ENCODE peak calls at places on chromosome 16, in five cellular contexts. E is adrenal gland; Y is CD8-positive, alpha-beta T cell; Z is colonic mucosa; U is heart right ventricle. R is an unnamed sample.

GRCh38 chr16:10878644-10879498 is 1.9 kb downstream of the CIITA start:
- DNase-seq in E (peak; percentile 55), Y (no peak), Z (peak; percentile 67), U (no peak), R (peak; percentile 91)

GRCh38 chr16:3480901-3481695 is 14.2 kb downstream of the C16orf90 start:
- DNase-seq in E (no peak), Y (no peak), Z (no peak), U (no peak), R (no peak)

GRCh38 chr16:46632778-46633733 is 11.9 kb upstream of the SHCBP1 start:
- DNase-seq in E (no peak), Y (no peak), Z (no peak), U (no peak), R (peak; percentile 25)

GRCh38 chr16:76118344-76118743 is 158.9 kb upstream of the CNTNAP4 start:
- DNase-seq in E (no peak), Y (no peak), Z (no peak), U (no peak), R (no peak)

GRCh38 chr16:70708381-70709253 is 22.8 kb upstream of the MTSS2 start:
- DNase-seq in E (no peak), Y (no peak), Z (no peak), U (no peak), R (no peak)

GRCh38 chr16:14181371-14182050 is 110.4 kb downstream of the MRTFB start:
- DNase-seq in E (no peak), Y (no peak), Z (no peak), U (no peak), R (no peak)

GRCh38 chr16:77043076-77043475 is 147.9 kb upstream of the MON1B start:
- DNase-seq in E (peak; percentile 19), Y (no peak), Z (no peak), U (no peak), R (no peak)

GRCh38 chr16:6165330-6165984 is 1067.9 kb upstream of the EEF2KMT start:
- DNase-seq in E (no peak), Y (no peak), Z (no peak), U (no peak), R (no peak)

GRCh38 chr16:55480228-55480655 is 1.2 kb downstream of the MMP2 start:
- DNase-seq in E (peak; percentile 67), Y (no peak), Z (peak; percentile 68), U (peak; percentile 84), R (peak; percentile 70)
- H3K4me1 ChIP-seq in E (peaks cover 10% of the 10 kb centered on the region), Y (no peaks in the 10 kb centered on the region), Z (no peaks in the 10 kb centered on the region), U (no peaks in the 10 kb centered on the region), R (peaks cover 9% of the 10 kb centered on the region)

GRCh38 chr16:8686031-8686621 is 11.7 kb downstream of the ABAT start:
- DNase-seq in E (no peak), Y (no peak), Z (peak; percentile 21), U (peak; percentile 31), R (no peak)

GRCh38 chr16:8682551-8683259 is 8.3 kb downstream of the ABAT start:
- DNase-seq in E (no peak), Y (no peak), Z (no peak), U (no peak), R (no peak)

GRCh38 chr16:8685617-8686016 is 11.2 kb downstream of the ABAT start:
- DNase-seq in E (no peak), Y (no peak), Z (no peak), U (no peak), R (no peak)

GRCh38 chr16:8686879-8687278 is 12.5 kb downstream of the ABAT start:
- DNase-seq in E (no peak), Y (no peak), Z (peak; percentile 24), U (no peak), R (no peak)

GRCh38 chr16:8683640-8684039 is 9.2 kb downstream of the ABAT start:
- DNase-seq in E (no peak), Y (no peak), Z (no peak), U (no peak), R (no peak)
- TF ChIP-seq CTCF in E (no peak), Y (no peak), Z (no peak), U (no peak), R (no peak)

GRCh38 chr16:55933038-55933437 is 57.9 kb upstream of the CES5A start:
- DNase-seq in E (no peak), Y (no peak), Z (no peak), U (no peak), R (no peak)
- H3K4me1 ChIP-seq in E (no peaks in the 10 kb centered on the region), Y (no peaks in the 10 kb centered on the region), Z (no peaks in the 10 kb centered on the region), U (no peaks in the 10 kb centered on the region), R (no peaks in the 10 kb centered on the region)

GRCh38 chr16:11915644-11916523 is at the start of gene GSPT1:
- DNase-seq in E (peak; percentile 99), Y (peak; percentile 100), Z (peak; percentile 98), U (peak; percentile 100), R (peak; percentile 99)
- TF ChIP-seq CTCF in E (peak; percentile 18), Y (no peak), Z (no peak), U (no peak), R (peak; percentile 5)

GRCh38 chr16:89344314-89344828 is 126.9 kb downstream of the ZNF778 start:
- DNase-seq in E (no peak), Y (no peak), Z (no peak), U (no peak), R (no peak)

GRCh38 chr16:89341274-89341673 is 123.8 kb downstream of the ZNF778 start:
- DNase-seq in E (no peak), Y (no peak), Z (no peak), U (no peak), R (no peak)

GRCh38 chr16:89343501-89344291 is 126.2 kb downstream of the ZNF778 start:
- DNase-seq in E (no peak), Y (no peak), Z (peak; percentile 71), U (no peak), R (no peak)

GRCh38 chr16:89344846-89345577 is 127.5 kb downstream of the ZNF778 start:
- DNase-seq in E (no peak), Y (no peak), Z (no peak), U (no peak), R (no peak)

DNA sequence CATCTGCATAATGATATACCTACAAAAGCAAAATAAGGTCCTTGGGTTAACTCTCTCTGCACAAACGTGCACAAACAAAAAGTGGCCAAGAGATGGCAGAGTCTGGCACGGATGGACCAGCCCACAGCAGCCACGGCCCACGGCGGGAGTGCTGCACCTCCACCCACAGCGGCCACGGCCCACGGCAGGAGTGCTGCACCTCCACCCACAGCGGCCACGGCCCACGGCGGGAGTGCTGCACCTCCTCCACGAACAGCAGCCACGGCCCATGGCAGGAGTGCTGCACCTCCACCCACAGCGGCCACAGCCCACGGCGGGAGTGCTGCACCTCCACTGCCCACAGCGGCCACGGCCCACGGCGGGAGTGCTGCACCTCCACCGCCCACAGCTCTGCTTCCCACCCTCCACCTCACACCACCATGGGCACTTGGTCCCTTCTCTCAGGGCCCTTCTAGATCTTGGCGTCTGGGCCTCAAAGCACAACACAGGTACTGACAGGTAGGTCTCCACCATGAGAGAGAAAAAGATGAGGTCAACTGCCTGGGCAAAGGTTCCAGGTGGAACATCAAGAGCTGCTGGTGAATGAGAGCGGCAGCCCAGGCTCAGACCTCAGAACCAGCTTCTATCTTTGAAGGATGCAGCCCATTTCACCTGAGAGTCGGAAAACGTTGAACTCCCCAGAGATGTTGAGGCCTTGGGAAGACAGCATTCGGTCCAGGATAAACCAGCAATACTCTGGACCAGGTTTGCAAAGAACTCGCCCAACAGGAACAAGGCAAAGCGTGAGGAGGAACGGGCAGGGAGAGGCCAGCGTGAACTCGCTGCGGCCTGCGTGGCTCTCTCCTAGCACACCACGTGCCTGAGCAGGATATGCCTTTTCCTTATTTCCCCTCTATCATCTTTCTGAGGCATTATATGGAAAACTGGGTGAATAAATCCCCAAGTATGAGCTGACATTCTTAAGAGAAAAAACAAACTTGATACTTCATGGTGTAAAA is 124.5 kb downstream of the ZNF778 start:
- DNase-seq in E (no peak), Y (no peak), Z (no peak), U (no peak), R (no peak)
- H3K4me1 ChIP-seq in E (no peaks in the 10 kb centered on the region), Y (peaks cover 56% of the 10 kb centered on the region), Z (peaks cover 25% of the 10 kb centered on the region), U (peaks cover 25% of the 10 kb centered on the region), R (peaks cover 26% of the 10 kb centered on the region)

DNA sequence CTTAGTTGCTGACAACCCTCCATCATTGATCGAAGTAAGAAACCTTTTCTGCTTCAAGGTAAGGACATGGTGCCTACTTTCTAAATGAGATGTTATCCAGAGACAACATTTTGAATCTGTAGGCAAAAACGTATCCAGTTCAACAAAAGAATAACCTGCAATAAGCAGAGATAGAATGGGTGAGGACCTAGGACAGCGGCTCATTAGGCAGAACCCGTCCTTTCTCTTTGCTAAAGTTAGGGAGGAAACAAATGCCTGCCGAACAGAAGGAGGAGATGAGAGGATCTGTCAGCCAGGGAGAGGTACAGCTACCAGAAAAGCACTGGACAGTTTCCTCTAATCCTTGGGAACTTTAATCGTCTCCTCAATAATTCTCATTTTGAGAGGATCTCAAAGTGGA is 183.3 kb downstream of the CDH13 start:
- DNase-seq in E (no peak), Y (no peak), Z (no peak), U (no peak), R (no peak)
- TF ChIP-seq CTCF in E (no peak), Y (no peak), Z (no peak), U (no peak), R (no peak)

GRCh38 chr16:85201566-85201965 is 89.3 kb upstream of the CIBAR2 start:
- DNase-seq in E (no peak), Y (no peak), Z (no peak), U (no peak), R (no peak)
- H3K4me1 ChIP-seq in E (peaks cover 67% of the 10 kb centered on the region), Y (no peaks in the 10 kb centered on the region), Z (no peaks in the 10 kb centered on the region), U (peaks cover 17% of the 10 kb centered on the region), R (peaks cover 31% of the 10 kb centered on the region)

GRCh38 chr16:50751528-50751927 is 9.6 kb downstream of the CYLD start:
- DNase-seq in E (no peak), Y (no peak), Z (no peak), U (no peak), R (no peak)

GRCh38 chr16:50762241-50762640 is 20.4 kb downstream of the CYLD start:
- DNase-seq in E (no peak), Y (no peak), Z (no peak), U (no peak), R (no peak)

GRCh38 chr16:50761276-50761675 is 19.4 kb downstream of the CYLD start:
- DNase-seq in E (no peak), Y (no peak), Z (no peak), U (no peak), R (no peak)

GRCh38 chr16:50752481-50753235 is 10.8 kb downstream of the CYLD start:
- DNase-seq in E (no peak), Y (no peak), Z (no peak), U (no peak), R (no peak)

DNA sequence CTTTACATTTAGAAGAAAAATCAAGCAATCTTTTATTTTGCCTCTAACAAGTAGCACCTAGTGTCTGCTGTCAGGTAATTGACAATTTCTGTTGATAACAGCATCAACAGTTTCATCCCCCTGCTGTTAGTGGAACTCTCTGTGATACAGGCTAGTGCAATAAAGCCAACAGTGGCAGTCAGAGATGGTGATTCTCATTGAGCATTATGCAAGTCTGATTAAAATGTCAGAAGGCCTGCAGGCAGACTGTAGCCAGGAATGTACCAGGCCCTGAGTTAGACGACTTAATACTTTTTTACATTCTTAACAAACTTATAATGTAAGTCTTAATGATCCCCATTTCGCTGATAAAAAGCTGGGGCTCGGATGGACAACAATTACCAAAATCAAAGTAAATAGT is 14.6 kb downstream of the CYLD start:
- DNase-seq in E (no peak), Y (no peak), Z (no peak), U (no peak), R (no peak)
- TF ChIP-seq CTCF in E (no peak), Y (no peak), Z (no peak), U (no peak), R (no peak)

GRCh38 chr16:55357241-55357640 is 33.2 kb downstream of the IRX6 start:
- DNase-seq in E (no peak), Y (no peak), Z (no peak), U (no peak), R (no peak)
- H3K4me1 ChIP-seq in E (no peaks in the 10 kb centered on the region), Y (no peaks in the 10 kb centered on the region), Z (no peaks in the 10 kb centered on the region), U (no peaks in the 10 kb centered on the region), R (no peaks in the 10 kb centered on the region)

R was measured in upper lobe of left lung.